ENCODE peak calls at places on chromosome 20, in seven cellular contexts. Z is GM12878, L is H1, A is GM12892, R is SK-N-SH, O is K562, K is HepG2. Y is an unnamed sample.

GRCh38 chr20:50865591-50865990 is 65.6 kb downstream of the ADNP start:
- DNase-seq in K (no peak), L (no peak), Z (no peak), A (no peak), O (no peak), R (no peak), Y (no peak)

GRCh38 chr20:41428285-41428684 is 61.7 kb upstream of the EMILIN3 start:
- DNase-seq in K (peak; percentile 87), Z (no peak), R (no peak), A (no peak), O (peak; percentile 41), L (no peak), Y (no peak)

GRCh38 chr20:53050338-53050737 is 78.2 kb downstream of the TSHZ2 start:
- DNase-seq in O (no peak), A (no peak), Z (no peak), R (no peak), L (no peak), K (no peak), Y (no peak)

GRCh38 chr20:1336699-1337387 is 7.9 kb upstream of the SDCBP2 start:
- DNase-seq in K (no peak), R (no peak), O (no peak), Z (no peak), L (peak; percentile 48), A (no peak), Y (no peak)

GRCh38 chr20:18724077-18724476 is 89.5 kb upstream of the SCP2D1 start:
- DNase-seq in L (no peak), Z (no peak), O (no peak), A (no peak), R (no peak), K (no peak), Y (no peak)

GRCh38 chr20:2252419-2253060 is 43.3 kb upstream of the TGM3 start:
- DNase-seq in A (no peak), O (no peak), K (no peak), L (no peak), R (no peak), Z (no peak), Y (no peak)

GRCh38 chr20:36408219-36408618 is 102.1 kb downstream of the DLGAP4 start:
- DNase-seq in Z (no peak), R (peak; percentile 75), K (peak; percentile 26), A (no peak), O (peak; percentile 24), L (no peak), Y (no peak)

GRCh38 chr20:38907918-38908677 is 18.1 kb upstream of the FAM83D start:
- DNase-seq in K (no peak), L (no peak), R (no peak), A (no peak), Z (no peak), O (no peak), Y (no peak)

GRCh38 chr20:1291191-1291741 is 25.2 kb downstream of the SNPH start:
- DNase-seq in A (no peak), K (no peak), L (no peak), Z (no peak), R (no peak), O (no peak), Y (no peak)

GRCh38 chr20:11581271-11581670 is 336.4 kb upstream of the BTBD3 start:
- DNase-seq in Z (no peak), R (no peak), L (no peak), A (no peak), O (no peak), K (peak; percentile 6), Y (no peak)

GRCh38 chr20:23043376-23043775 is 6.1 kb downstream of the THBD start:
- DNase-seq in L (no peak), O (peak; percentile 12), K (no peak), Z (no peak), A (no peak), R (no peak), Y (no peak)

GRCh38 chr20:51650685-51651134 is 108.2 kb upstream of the NFATC2 start:
- DNase-seq in K (no peak), Z (no peak), A (no peak), O (no peak), R (no peak), L (no peak), Y (no peak)

GRCh38 chr20:52379723-52380336 is 188.3 kb upstream of the ZFP64 start:
- DNase-seq in L (peak; percentile 68), R (peak; percentile 42), A (peak; percentile 16), K (peak; percentile 15), O (peak; percentile 32), Z (no peak), Y (no peak)

GRCh38 chr20:12316794-12317193 is 399.1 kb downstream of the BTBD3 start:
- DNase-seq in A (no peak), O (no peak), L (no peak), K (no peak), R (no peak), Z (no peak), Y (no peak)

DNA sequence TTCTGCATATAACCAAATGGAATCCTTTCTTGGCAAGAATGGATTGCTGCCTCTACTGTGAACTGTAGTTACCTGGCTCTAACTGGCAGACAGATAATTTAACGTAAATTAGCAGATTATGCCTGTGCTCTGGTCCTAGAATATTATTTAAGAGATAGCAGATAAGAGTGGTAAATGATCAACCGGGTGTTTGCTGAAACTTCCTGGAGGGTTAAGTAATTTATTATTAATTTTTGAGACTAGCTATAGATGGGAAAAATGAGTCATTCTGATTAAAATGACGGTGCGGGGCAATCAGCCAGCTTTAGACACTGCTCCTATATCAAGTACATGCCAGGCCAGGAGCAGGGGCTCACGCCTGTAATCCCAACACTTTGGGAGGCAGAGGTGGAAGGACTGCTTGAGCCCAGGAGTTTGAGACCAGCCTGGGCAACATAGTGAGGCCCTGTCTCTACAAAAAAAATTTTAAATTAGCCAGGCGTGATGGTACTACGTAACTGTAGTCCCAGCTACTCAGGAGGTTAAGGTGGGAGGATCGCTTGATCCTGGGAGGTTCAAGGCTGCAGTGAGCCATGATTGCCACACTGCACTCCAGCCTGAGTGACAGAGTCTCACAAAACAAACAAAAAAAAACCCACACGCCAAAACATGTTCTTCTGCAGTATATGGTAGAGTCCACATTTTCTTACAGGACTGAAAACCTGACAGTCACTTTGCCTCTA is 22.6 kb downstream of the B4GALT5 start:
- DNase-seq in A (no peak), R (no peak), L (no peak), O (no peak), Z (no peak), K (peak; percentile 96), Y (no peak)
- TF ChIP-seq TAF1 in A (no peak), R (no peak), L (no peak), O (no peak), Z (no peak), K (no peak), Y (no peak)

GRCh38 chr20:31593221-31594001 is 11.7 kb upstream of the ID1 start:
- DNase-seq in O (peak; percentile 54), L (no peak), A (no peak), Z (no peak), K (peak; percentile 95), R (no peak), Y (no peak)

GRCh38 chr20:31590717-31591225 is 14.3 kb upstream of the ID1 start:
- DNase-seq in L (no peak), A (no peak), K (no peak), R (no peak), O (peak; percentile 57), Z (no peak), Y (no peak)

DNA sequence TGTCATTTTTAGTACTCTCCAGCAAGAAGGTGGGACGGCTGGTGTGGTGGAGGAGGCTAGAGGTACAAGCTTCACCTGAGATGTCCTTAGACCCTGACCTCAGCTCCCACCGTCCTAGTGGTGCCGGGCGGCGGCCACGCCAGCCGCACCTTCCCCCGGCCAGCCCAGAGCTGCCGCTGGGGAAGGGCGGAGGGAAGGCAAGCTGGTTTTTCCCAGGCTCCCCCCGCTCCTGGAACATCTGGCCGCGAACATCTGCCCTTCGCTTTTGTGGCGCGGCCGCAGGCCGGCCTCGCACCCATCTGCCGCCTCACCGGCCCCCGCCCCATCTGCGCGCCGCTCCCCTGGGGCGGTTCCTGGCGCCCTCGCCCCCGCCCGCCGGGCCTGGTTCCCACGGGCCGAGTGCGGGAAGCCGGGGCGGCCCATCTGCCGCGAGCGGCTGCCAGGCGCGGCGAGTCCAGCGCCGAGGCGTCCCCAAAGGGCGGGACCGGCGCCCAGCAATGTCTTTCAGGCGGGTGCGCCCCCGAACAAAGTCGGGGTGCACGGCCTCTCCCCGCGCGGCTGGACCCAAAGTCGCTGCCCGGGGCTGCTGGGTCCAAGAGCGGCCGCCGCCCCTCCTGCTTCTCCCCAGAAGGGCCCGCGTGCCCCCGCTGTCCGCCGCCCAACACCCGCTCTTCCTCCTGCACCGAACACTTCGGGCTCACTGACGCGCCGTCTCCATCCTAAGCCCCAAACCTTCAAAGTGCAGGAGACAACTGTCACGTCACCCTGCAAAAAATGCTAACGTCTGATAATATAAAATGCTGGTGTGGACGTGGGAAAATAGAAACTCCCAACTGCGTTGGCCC is 17.3 kb upstream of the ID1 start:
- DNase-seq in L (no peak), O (peak; percentile 39), K (no peak), A (no peak), Z (no peak), R (peak; percentile 77), Y (no peak)
- TF ChIP-seq TAF1 in L (peak; percentile 7), O (no peak), K (peak; percentile 48), A (no peak), Z (no peak), R (no peak), Y (no peak)

GRCh38 chr20:46011631-46012482 is 3.1 kb downstream of the MMP9 start:
- DNase-seq in A (no peak), O (peak; percentile 91), R (peak; percentile 59), K (peak; percentile 46), L (peak; percentile 100), Z (no peak), Y (no peak)

GRCh38 chr20:46007671-46008070 is 1.0 kb upstream of the MMP9 start:
- DNase-seq in R (no peak), L (no peak), K (no peak), Z (no peak), O (no peak), A (no peak), Y (no peak)

GRCh38 chr20:46009847-46010246 is 1.1 kb downstream of the MMP9 start:
- DNase-seq in O (no peak), K (no peak), L (no peak), A (no peak), Z (no peak), R (no peak), Y (no peak)

GRCh38 chr20:46012926-46013825 is 4.5 kb downstream of the MMP9 start:
- DNase-seq in L (no peak), Z (no peak), R (peak; percentile 46), A (no peak), O (no peak), K (no peak), Y (no peak)

GRCh38 chr20:46010491-46011405 is 2.0 kb downstream of the MMP9 start:
- DNase-seq in A (no peak), R (peak; percentile 75), O (no peak), Z (no peak), L (no peak), K (no peak), Y (no peak)
- TF ChIP-seq TAF1 in A (no peak), R (no peak), O (no peak), Z (no peak), L (no peak), K (no peak), Y (no peak)

DNA sequence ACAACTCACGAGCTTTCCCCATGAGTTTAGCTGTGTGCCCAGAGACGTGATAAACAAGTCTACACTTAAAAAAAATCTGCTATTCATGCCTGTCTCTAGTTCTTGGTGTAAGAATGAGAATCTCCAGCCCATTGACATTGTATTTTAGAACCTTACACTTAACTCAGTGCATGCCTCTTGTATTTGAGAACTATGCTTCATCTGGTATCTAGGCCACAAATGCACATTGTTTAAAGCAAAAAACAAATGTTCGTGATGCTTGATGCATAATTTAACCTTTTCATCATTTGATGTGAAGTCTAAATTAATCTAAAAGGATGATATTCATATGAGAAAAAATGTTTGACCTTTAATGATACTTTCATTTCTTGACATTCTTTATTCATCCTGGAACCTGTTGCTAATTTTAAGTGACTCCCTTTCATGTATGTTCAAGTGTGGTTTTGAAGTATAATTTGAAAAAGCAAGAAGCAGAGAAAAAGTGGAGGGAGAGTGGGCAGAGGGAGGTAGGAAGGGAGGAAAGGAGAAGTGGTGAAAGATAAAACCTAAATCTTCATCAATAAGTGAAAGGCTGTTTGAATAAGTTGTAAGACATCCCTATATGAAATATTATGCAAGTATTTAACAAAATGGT is 116.9 kb downstream of the PFDN4 start:
- DNase-seq in O (no peak), R (no peak), K (no peak), L (no peak), A (no peak), Z (no peak), Y (no peak)
- TF ChIP-seq TAF1 in O (no peak), R (no peak), K (no peak), L (no peak), A (no peak), Z (no peak), Y (no peak)

Y was measured in GM12891.